ENCODE peak calls at places on chromosomes 5 and 9, in nine cellular contexts. I is activated naive CD4-positive, alpha-beta T cell treated with anti-CD3 and anti-CD28 coated beads, Interleukin-2, amount 50 U/mL, for 72 hours; L is cardiac muscle cell; X is caudate nucleus; N is NCI-H1105; P is stimulated activated CD4-positive, alpha-beta T cell treated with anti-CD3 and anti-CD28 coated beads, Interleukin-4, amount 100 ng/mL, for 24 hours; V is activated T-helper 9 cell treated with anti-CD3 and anti-CD28 coated beads, Interleukin-2, amount 50 U/mL, for 16 hours; R is glomerular endothelial cell; Y is aorta. D is an unnamed sample.

GRCh38 chr5:7849531-7850240 is 1.2 kb downstream of the CFAP90 start:
- DNase-seq in Y (no peak), N (no peak), I (no peak), L (peak; percentile 14), P (no peak), X (peak; percentile 28), R (no peak), V (no peak), D (no peak)

GRCh38 chr5:157959355-157959754 is 100.4 kb upstream of the CLINT1 start:
- DNase-seq in R (no peak), I (no peak), P (no peak), L (no peak), V (no peak), N (no peak), Y (no peak), X (no peak), D (no peak)

GRCh38 chr9:111298831-111299603 is 31.0 kb downstream of the OR2K2 start:
- DNase-seq in N (peak; percentile 2), I (no peak), P (no peak), L (peak; percentile 85), R (peak; percentile 29), Y (peak; percentile 69), X (peak; percentile 42), V (no peak), D (peak; percentile 85)

GRCh38 chr9:34651286-34651685 is 699 bp upstream of the IL11RA start:
- DNase-seq in V (no peak), I (no peak), R (no peak), L (peak; percentile 69), X (no peak), Y (no peak), P (no peak), N (no peak), D (no peak)

GRCh38 chr5:145811834-145812625 is 23.1 kb downstream of the PRELID2 start:
- DNase-seq in X (peak; percentile 10), N (no peak), I (no peak), L (peak; percentile 67), P (no peak), R (no peak), Y (no peak), V (no peak), D (no peak)

GRCh38 chr5:154005648-154006047 is 33.1 kb downstream of the FAM114A2 start:
- DNase-seq in Y (no peak), N (no peak), R (no peak), X (no peak), I (no peak), P (no peak), L (no peak), V (no peak), D (no peak)

GRCh38 chr9:115328228-115328627 is 210.3 kb upstream of the TNC start:
- DNase-seq in X (no peak), L (peak; percentile 35), N (no peak), V (no peak), P (no peak), I (no peak), Y (peak; percentile 82), R (no peak), D (no peak)

GRCh38 chr5:39049298-39049697 is 24.9 kb downstream of the RICTOR start:
- DNase-seq in N (no peak), P (no peak), V (no peak), L (no peak), X (no peak), I (no peak), Y (no peak), R (no peak), D (no peak)

GRCh38 chr9:69945671-69946141 is 97.9 kb upstream of the MAMDC2 start:
- DNase-seq in N (no peak), V (no peak), Y (peak; percentile 74), L (peak; percentile 76), R (peak; percentile 25), P (no peak), I (no peak), X (no peak), D (peak; percentile 9)

GRCh38 chr9:15936316-15936869 is 383.6 kb downstream of the CCDC171 start:
- DNase-seq in V (no peak), Y (peak; percentile 40), L (peak; percentile 59), P (no peak), I (no peak), X (no peak), R (no peak), N (peak; percentile 88), D (no peak)

GRCh38 chr5:175261098-175261497 is 182.9 kb downstream of the DRD1 start:
- DNase-seq in X (no peak), L (no peak), R (no peak), V (no peak), I (no peak), N (no peak), Y (no peak), P (no peak), D (no peak)

D was measured in putamen.